ENCODE peak calls at places on chromosomes 6 and 20, in six cellular contexts. O is osteocyte, C is occipital lobe, Y is neuronal stem cell, P is aorta, Z is progenitor cell of endocrine pancreas. M is an unnamed sample.

GRCh38 chr6:38116248-38116647 is 296.7 kb downstream of the ZFAND3 start:
- DNase-seq in O (no peak), C (no peak), Y (no peak), P (no peak), Z (no peak), M (no peak)

GRCh38 chr6:25921525-25922203 is 8.8 kb downstream of the SLC17A2 start:
- DNase-seq in O (no peak), C (no peak), Y (no peak), P (no peak), Z (no peak), M (no peak)

GRCh38 chr6:37634238-37634826 is 63.4 kb downstream of the MDGA1 start:
- DNase-seq in O (no peak), C (no peak), Y (no peak), P (peak), Z (no peak), M (no peak)

GRCh38 chr20:23412026-23412425 is 9.3 kb downstream of the NAPB start:
- DNase-seq in O (no peak), C (no peak), Y (no peak), P (no peak), Z (no peak), M (no peak)

GRCh38 chr20:5222919-5223634 is 93.7 kb downstream of the PROKR2 start:
- DNase-seq in O (no peak), C (peak), Y (peak), P (peak), Z (peak), M (no peak)

GRCh38 chr6:155171109-155171746 is 92.6 kb upstream of the CLDN20 start:
- DNase-seq in O (no peak), C (peak), Y (no peak), P (peak), Z (no peak), M (no peak)

GRCh38 chr6:108524528-108525218 is 36.0 kb upstream of the FOXO3 start:
- DNase-seq in O (no peak), C (no peak), Y (no peak), P (no peak), Z (no peak), M (no peak)

GRCh38 chr6:107753778-107754177 is 70.3 kb downstream of the SCML4 start:
- DNase-seq in O (no peak), C (no peak), Y (no peak), P (no peak), Z (no peak), M (no peak)

GRCh38 chr6:160798625-160799024 is 96.6 kb downstream of the PLG start:
- DNase-seq in O (no peak), C (no peak), Y (peak), P (no peak), Z (no peak), M (no peak)

GRCh38 chr6:34248198-34248726 is 544 bp downstream of the SMIM29 start:
- DNase-seq in O (no peak), C (no peak), Y (no peak), P (peak), Z (no peak), M (no peak)

GRCh38 chr6:135176464-135176863 is 4.6 kb upstream of the MYB start:
- DNase-seq in O (no peak), C (no peak), Y (no peak), P (no peak), Z (no peak), M (no peak)

GRCh38 chr20:58267389-58268215 is 39.1 kb upstream of the ANKRD60 start:
- DNase-seq in O (no peak), C (no peak), Y (no peak), P (no peak), Z (no peak), M (no peak)

GRCh38 chr6:161369339-161369738 is 95.5 kb upstream of the AGPAT4 start:
- DNase-seq in O (no peak), C (no peak), Y (no peak), P (no peak), Z (no peak), M (peak)

GRCh38 chr6:17475845-17476244 is 82.5 kb downstream of the CAP2 start:
- DNase-seq in O (no peak), C (no peak), Y (no peak), P (no peak), Z (no peak), M (no peak)

GRCh38 chr20:57066126-57066900 is 200.1 kb downstream of the BMP7 start:
- DNase-seq in O (no peak), C (no peak), Y (no peak), P (no peak), Z (no peak), M (no peak)

GRCh38 chr6:79719248-79719975 is 88.3 kb downstream of the SH3BGRL2 start:
- DNase-seq in O (no peak), C (peak), Y (no peak), P (no peak), Z (no peak), M (no peak)

GRCh38 chr20:47146703-47147102 is 209.8 kb downstream of the ZMYND8 start:
- DNase-seq in O (no peak), C (no peak), Y (no peak), P (no peak), Z (no peak), M (no peak)

GRCh38 chr20:44388466-44389023 is 33.0 kb downstream of the HNF4A start:
- DNase-seq in O (no peak), C (peak), Y (peak), P (peak), Z (no peak), M (no peak)

M was measured in omental fat pad.